ENCODE peak calls at places on chromosomes 6 and 20, in eight cellular contexts. G is WERI-Rb-1; N is uterus; Q is aorta; O is heart left ventricle; T is body of pancreas; S is mammary epithelial cell; E is CD8-positive, alpha-beta T cell. C is an unnamed sample. For H3K9me3, the result is how much of the 10 kb centered on the place peaks cover.

GRCh38 chr6:75609639-75610590 is 8.2 kb downstream of the SENP6 start:
- DNase-seq in G (peak), N (no peak), Q (no peak), O (no peak), T (no peak), S (peak), E (no peak), C (no peak)

GRCh38 chr6:4518506-4518905 is 257.7 kb upstream of the CDYL start:
- DNase-seq in G (no peak), N (no peak), Q (no peak), O (no peak), T (no peak), S (peak), E (no peak), C (no peak)

GRCh38 chr20:6582449-6582848 is 185.0 kb upstream of the BMP2 start:
- DNase-seq in G (no peak), N (no peak), Q (no peak), O (no peak), T (no peak), S (peak), E (no peak), C (no peak)

GRCh38 chr6:21594427-21595264 is 1.1 kb downstream of the SOX4 start:
- DNase-seq in G (peak), N (peak), Q (peak), O (peak), T (peak), S (peak), E (peak), C (peak)

GRCh38 chr6:54366647-54367327 is 58.5 kb downstream of the TINAG start:
- DNase-seq in G (no peak), N (no peak), Q (no peak), O (no peak), T (no peak), S (peak), E (no peak), C (no peak)

GRCh38 chr20:40502431-40502992 is 186.5 kb downstream of the MAFB start:
- DNase-seq in G (no peak), N (no peak), Q (no peak), O (no peak), T (no peak), S (no peak), E (no peak), C (no peak)

GRCh38 chr6:157964139-157964538 is 17.5 kb upstream of the SYNJ2 start:
- DNase-seq in G (no peak), N (no peak), Q (no peak), O (no peak), T (no peak), S (no peak), E (no peak), C (no peak)

GRCh38 chr6:139452176-139452876 is 77.9 kb upstream of the CITED2 start:
- DNase-seq in G (no peak), N (no peak), Q (no peak), O (no peak), T (no peak), S (peak), E (no peak), C (no peak)

GRCh38 chr6:124795879-124796838 is 166.1 kb upstream of the RNF217 start:
- DNase-seq in G (peak), N (no peak), Q (no peak), O (peak), T (peak), S (no peak), E (no peak), C (peak)

GRCh38 chr20:58810116-58810878 is 40.4 kb downstream of the GNAS-AS1 start:
- DNase-seq in G (no peak), N (no peak), Q (no peak), O (no peak), T (no peak), S (no peak), E (no peak), C (no peak)

GRCh38 chr20:62623488-62624324 is 18.6 kb upstream of the SLCO4A1 start:
- DNase-seq in G (peak), N (peak), Q (peak), O (peak), T (peak), S (peak), E (peak), C (peak)

GRCh38 chr6:70312165-70312564 is 9.3 kb upstream of the COL9A1 start:
- DNase-seq in G (no peak), N (no peak), Q (no peak), O (no peak), T (no peak), S (peak), E (no peak), C (no peak)

GRCh38 chr6:158038291-158039177 is 56.9 kb downstream of the SYNJ2 start:
- DNase-seq in G (no peak), N (no peak), Q (peak), O (no peak), T (no peak), S (no peak), E (no peak), C (no peak)

GRCh38 chr20:36717657-36718056 is 28.2 kb downstream of the NDRG3 start:
- DNase-seq in G (peak), N (no peak), Q (no peak), O (no peak), T (peak), S (no peak), E (no peak), C (no peak)

GRCh38 chr6:150029749-150030148 is 4.4 kb upstream of the RAET1L start:
- DNase-seq in G (no peak), N (no peak), Q (no peak), O (no peak), T (no peak), S (no peak), E (no peak), C (no peak)

GRCh38 chr6:25962368-25963127 is at the start of gene TRIM38:
- DNase-seq in G (no peak), N (peak), Q (peak), O (peak), T (peak), S (peak), E (peak), C (peak)

DNA sequence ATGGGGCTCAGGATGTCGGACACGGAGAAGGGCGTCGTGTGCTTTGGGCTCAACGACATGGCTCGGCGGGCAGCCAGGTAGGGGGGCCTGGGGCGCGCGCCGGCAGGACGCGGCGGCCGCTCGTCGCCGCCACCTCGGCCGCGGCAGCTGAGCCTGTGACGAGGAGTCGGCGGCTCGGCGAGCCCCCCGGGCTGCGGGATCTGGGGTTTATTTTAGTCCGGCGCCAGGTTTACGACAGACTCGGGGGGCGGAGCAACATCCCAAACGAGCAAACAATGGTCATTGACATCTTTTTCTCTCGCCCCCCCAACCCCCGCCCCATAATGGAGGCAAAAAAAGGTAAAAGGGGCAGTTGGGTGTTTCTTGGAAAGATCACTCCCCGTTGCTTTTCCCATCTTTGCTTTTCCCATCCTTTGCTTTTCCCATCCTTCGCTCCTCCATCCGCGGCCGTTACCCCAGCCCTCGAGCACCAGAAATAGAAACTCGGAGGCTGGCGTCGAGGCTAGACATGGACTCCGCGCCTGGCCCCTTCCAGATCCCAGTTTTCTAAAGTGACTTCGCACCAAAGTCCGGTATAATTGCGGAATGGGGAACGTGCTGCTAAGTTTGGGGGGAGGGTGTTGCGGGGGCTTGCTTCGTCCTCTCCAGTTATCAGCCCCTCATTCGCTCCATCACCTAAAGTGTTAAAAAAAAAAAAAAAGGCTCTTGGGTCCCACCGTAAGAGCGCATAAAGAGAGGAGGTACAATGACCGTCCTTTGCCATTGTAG is at the start of gene NKX2-4:
- DNase-seq in G (peak), N (no peak), Q (no peak), O (no peak), T (no peak), S (no peak), E (no peak), C (no peak)
- H3K4me3 ChIP-seq in G (peak), N (no peak), Q (peak), O (no peak), T (no peak), S (no peak), E (no peak), C (no peak)

GRCh38 chr6:301929-302705 is 9.8 kb downstream of the DUSP22 start:
- DNase-seq in G (no peak), N (no peak), Q (no peak), O (no peak), T (no peak), S (no peak), E (no peak), C (no peak)
- H3K9me3 ChIP-seq in G (under half), N (under half), Q (under half), O (under half), T (under half), S (under half), E (under half), C (under half)

DNA sequence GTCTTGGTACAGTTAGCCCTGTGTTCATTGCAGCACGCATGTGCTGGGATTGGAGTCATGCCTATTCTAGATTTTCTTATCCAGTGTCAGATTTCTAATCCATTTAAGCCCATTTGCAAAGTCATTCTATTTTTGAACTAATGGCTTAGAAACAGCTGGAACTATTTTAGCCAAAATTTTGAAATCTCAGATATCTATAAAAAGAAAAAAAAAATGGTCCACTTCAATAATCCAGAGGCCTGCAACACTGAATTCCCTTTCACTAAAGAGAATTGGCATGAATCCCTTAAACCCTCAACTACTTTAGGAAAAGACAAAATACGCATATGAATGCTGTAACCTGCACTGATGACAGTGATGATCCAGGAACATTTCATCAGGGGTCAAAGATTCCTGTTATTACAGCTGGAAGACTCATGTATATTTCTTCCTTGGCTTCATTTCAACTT is 1.5 kb downstream of the COL21A1 start:
- DNase-seq in G (no peak), N (no peak), Q (no peak), O (no peak), T (no peak), S (no peak), E (no peak), C (no peak)
- H3K4me3 ChIP-seq in G (no peak), N (no peak), Q (peak), O (peak), T (no peak), S (no peak), E (no peak), C (peak)

GRCh38 chr20:55937283-55937682 is 68.0 kb downstream of the CBLN4 start:
- DNase-seq in G (no peak), N (no peak), Q (no peak), O (no peak), T (no peak), S (no peak), E (no peak), C (no peak)
- H3K9me3 ChIP-seq in G (under half), N (under half), Q (under half), O (under half), T (under half), S (under half), E (under half), C (under half)

GRCh38 chr20:63627700-63628245 is 872 bp upstream of the GMEB2 start:
- DNase-seq in G (no peak), N (no peak), Q (peak), O (no peak), T (no peak), S (no peak), E (no peak), C (no peak)
- H3K4me3 ChIP-seq in G (peak), N (peak), Q (peak), O (peak), T (peak), S (peak), E (peak), C (peak)

GRCh38 chr20:55592866-55593265 is 412.5 kb downstream of the CBLN4 start:
- DNase-seq in G (no peak), N (no peak), Q (no peak), O (no peak), T (no peak), S (no peak), E (no peak), C (no peak)

DNA sequence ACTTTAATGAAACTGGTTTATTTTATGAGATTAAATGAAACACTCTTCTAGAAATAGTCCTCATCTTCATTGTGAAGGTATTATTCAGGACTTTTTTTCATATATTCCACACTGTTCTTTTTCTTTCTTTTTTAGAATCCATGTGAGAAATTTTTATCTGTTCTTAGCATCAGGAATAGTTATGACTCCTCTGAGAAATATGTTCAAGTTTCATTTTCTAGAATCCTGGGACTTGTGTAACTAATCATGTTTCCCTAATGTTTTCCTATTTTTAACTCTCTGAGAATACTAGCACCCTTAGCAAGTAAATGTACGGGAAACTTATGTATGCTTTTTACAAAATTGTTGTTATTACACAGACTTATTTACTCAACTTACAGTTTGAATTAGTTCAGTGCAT is 407.8 kb downstream of the CBLN4 start:
- DNase-seq in G (no peak), N (no peak), Q (no peak), O (no peak), T (no peak), S (no peak), E (no peak), C (no peak)
- H3K9me3 ChIP-seq in G (under half), N (under half), Q (under half), O (under half), T (under half), S (under half), E (under half), C (under half)

C was measured in heart right ventricle.